ENCODE peak calls at places on chromosomes 7 and 10, in eight cellular contexts. One of them, this sample, is unnamed.

GRCh38 chr7:80771523-80771922 is 133.1 kb downstream of the CD36 start:
- DNase-seq in cardiac muscle cell: no peak
- DNase-seq in endothelial cell: no peak
- DNase-seq in stimulated activated CD8-positive, alpha-beta memory T cell treated with anti-CD3 and anti-CD28 coated beads, Interleukin-4, amount 100 ng/mL, for 24 hours: no peak
- DNase-seq in GM06990: no peak
- DNase-seq in COR-L47: peak
- DNase-seq in mucosa of gallbladder: no peak
- DNase-seq in H54: no peak
- DNase-seq in this sample: no peak

GRCh38 chr7:77811895-77812685 is 13.5 kb downstream of the PHTF2 start:
- DNase-seq in endothelial cell: no peak
- DNase-seq in H54: no peak
- DNase-seq in cardiac muscle cell: peak
- DNase-seq in GM06990: no peak
- DNase-seq in COR-L47: no peak
- DNase-seq in stimulated activated CD8-positive, alpha-beta memory T cell treated with anti-CD3 and anti-CD28 coated beads, Interleukin-4, amount 100 ng/mL, for 24 hours: no peak
- DNase-seq in mucosa of gallbladder: no peak
- DNase-seq in this sample: no peak

GRCh38 chr10:67925449-67926005 is 41.1 kb downstream of the SIRT1 start:
- DNase-seq in stimulated activated CD8-positive, alpha-beta memory T cell treated with anti-CD3 and anti-CD28 coated beads, Interleukin-4, amount 100 ng/mL, for 24 hours: no peak
- DNase-seq in mucosa of gallbladder: no peak
- DNase-seq in endothelial cell: no peak
- DNase-seq in H54: no peak
- DNase-seq in cardiac muscle cell: no peak
- DNase-seq in GM06990: no peak
- DNase-seq in COR-L47: no peak
- DNase-seq in this sample: no peak

GRCh38 chr10:86954681-86955500 is 2.5 kb downstream of the MMRN2 start:
- DNase-seq in H54: no peak
- DNase-seq in COR-L47: no peak
- DNase-seq in endothelial cell: no peak
- DNase-seq in mucosa of gallbladder: no peak
- DNase-seq in cardiac muscle cell: no peak
- DNase-seq in GM06990: no peak
- DNase-seq in stimulated activated CD8-positive, alpha-beta memory T cell treated with anti-CD3 and anti-CD28 coated beads, Interleukin-4, amount 100 ng/mL, for 24 hours: no peak
- DNase-seq in this sample: no peak

GRCh38 chr10:44416021-44416758 is 31.3 kb upstream of the CXCL12 start:
- DNase-seq in endothelial cell: no peak
- DNase-seq in cardiac muscle cell: peak
- DNase-seq in stimulated activated CD8-positive, alpha-beta memory T cell treated with anti-CD3 and anti-CD28 coated beads, Interleukin-4, amount 100 ng/mL, for 24 hours: no peak
- DNase-seq in mucosa of gallbladder: no peak
- DNase-seq in COR-L47: no peak
- DNase-seq in H54: no peak
- DNase-seq in GM06990: no peak
- DNase-seq in this sample: no peak

GRCh38 chr7:76394962-76395361 is 14.5 kb downstream of the SSC4D start:
- DNase-seq in endothelial cell: no peak
- DNase-seq in cardiac muscle cell: no peak
- DNase-seq in H54: no peak
- DNase-seq in stimulated activated CD8-positive, alpha-beta memory T cell treated with anti-CD3 and anti-CD28 coated beads, Interleukin-4, amount 100 ng/mL, for 24 hours: no peak
- DNase-seq in COR-L47: no peak
- DNase-seq in GM06990: no peak
- DNase-seq in mucosa of gallbladder: no peak
- DNase-seq in this sample: no peak

GRCh38 chr10:124006526-124006925 is 86.9 kb downstream of the CHST15 start:
- DNase-seq in H54: no peak
- DNase-seq in cardiac muscle cell: no peak
- DNase-seq in mucosa of gallbladder: no peak
- DNase-seq in COR-L47: no peak
- DNase-seq in GM06990: no peak
- DNase-seq in stimulated activated CD8-positive, alpha-beta memory T cell treated with anti-CD3 and anti-CD28 coated beads, Interleukin-4, amount 100 ng/mL, for 24 hours: no peak
- DNase-seq in endothelial cell: no peak
- DNase-seq in this sample: no peak

GRCh38 chr10:15558136-15558535 is 161.6 kb downstream of the ITGA8 start:
- DNase-seq in endothelial cell: no peak
- DNase-seq in stimulated activated CD8-positive, alpha-beta memory T cell treated with anti-CD3 and anti-CD28 coated beads, Interleukin-4, amount 100 ng/mL, for 24 hours: no peak
- DNase-seq in GM06990: no peak
- DNase-seq in H54: no peak
- DNase-seq in COR-L47: no peak
- DNase-seq in mucosa of gallbladder: no peak
- DNase-seq in cardiac muscle cell: peak
- DNase-seq in this sample: no peak

GRCh38 chr7:20190588-20190987 is 26.6 kb downstream of the MACC1 start:
- DNase-seq in H54: no peak
- DNase-seq in endothelial cell: no peak
- DNase-seq in cardiac muscle cell: peak
- DNase-seq in stimulated activated CD8-positive, alpha-beta memory T cell treated with anti-CD3 and anti-CD28 coated beads, Interleukin-4, amount 100 ng/mL, for 24 hours: no peak
- DNase-seq in mucosa of gallbladder: no peak
- DNase-seq in GM06990: no peak
- DNase-seq in COR-L47: no peak
- DNase-seq in this sample: no peak

GRCh38 chr7:26090927-26091519 is 61.0 kb upstream of the NFE2L3 start:
- DNase-seq in COR-L47: peak
- DNase-seq in GM06990: no peak
- DNase-seq in cardiac muscle cell: peak
- DNase-seq in H54: peak
- DNase-seq in mucosa of gallbladder: no peak
- DNase-seq in endothelial cell: no peak
- DNase-seq in stimulated activated CD8-positive, alpha-beta memory T cell treated with anti-CD3 and anti-CD28 coated beads, Interleukin-4, amount 100 ng/mL, for 24 hours: no peak
- DNase-seq in this sample: peak

GRCh38 chr10:124546957-124547650 is 85.5 kb downstream of the LHPP start:
- DNase-seq in stimulated activated CD8-positive, alpha-beta memory T cell treated with anti-CD3 and anti-CD28 coated beads, Interleukin-4, amount 100 ng/mL, for 24 hours: no peak
- DNase-seq in endothelial cell: no peak
- DNase-seq in GM06990: no peak
- DNase-seq in H54: no peak
- DNase-seq in COR-L47: no peak
- DNase-seq in mucosa of gallbladder: no peak
- DNase-seq in cardiac muscle cell: no peak
- DNase-seq in this sample: no peak

GRCh38 chr7:87918740-87919139 is 15.3 kb upstream of the ADAM22 start:
- DNase-seq in H54: no peak
- DNase-seq in endothelial cell: no peak
- DNase-seq in COR-L47: no peak
- DNase-seq in mucosa of gallbladder: no peak
- DNase-seq in cardiac muscle cell: no peak
- DNase-seq in GM06990: no peak
- DNase-seq in stimulated activated CD8-positive, alpha-beta memory T cell treated with anti-CD3 and anti-CD28 coated beads, Interleukin-4, amount 100 ng/mL, for 24 hours: no peak
- DNase-seq in this sample: no peak

GRCh38 chr7:157846281-157846680 is 509.5 kb downstream of the DNAJB6 start:
- DNase-seq in GM06990: no peak
- DNase-seq in H54: no peak
- DNase-seq in cardiac muscle cell: no peak
- DNase-seq in stimulated activated CD8-positive, alpha-beta memory T cell treated with anti-CD3 and anti-CD28 coated beads, Interleukin-4, amount 100 ng/mL, for 24 hours: no peak
- DNase-seq in COR-L47: no peak
- DNase-seq in mucosa of gallbladder: no peak
- DNase-seq in endothelial cell: no peak
- DNase-seq in this sample: no peak

GRCh38 chr7:44646176-44646920 is 39.9 kb downstream of the OGDH start:
- DNase-seq in H54: no peak
- DNase-seq in COR-L47: no peak
- DNase-seq in endothelial cell: no peak
- DNase-seq in stimulated activated CD8-positive, alpha-beta memory T cell treated with anti-CD3 and anti-CD28 coated beads, Interleukin-4, amount 100 ng/mL, for 24 hours: no peak
- DNase-seq in cardiac muscle cell: no peak
- DNase-seq in mucosa of gallbladder: no peak
- DNase-seq in GM06990: no peak
- DNase-seq in this sample: no peak

GRCh38 chr10:131641231-131641630 is 259.6 kb upstream of the PPP2R2D start:
- DNase-seq in cardiac muscle cell: no peak
- DNase-seq in mucosa of gallbladder: peak
- DNase-seq in COR-L47: no peak
- DNase-seq in endothelial cell: no peak
- DNase-seq in H54: no peak
- DNase-seq in GM06990: peak
- DNase-seq in stimulated activated CD8-positive, alpha-beta memory T cell treated with anti-CD3 and anti-CD28 coated beads, Interleukin-4, amount 100 ng/mL, for 24 hours: no peak
- DNase-seq in this sample: no peak

GRCh38 chr7:151941009-151941408 is 15.2 kb upstream of the GALNTL5 start:
- DNase-seq in mucosa of gallbladder: no peak
- DNase-seq in endothelial cell: no peak
- DNase-seq in stimulated activated CD8-positive, alpha-beta memory T cell treated with anti-CD3 and anti-CD28 coated beads, Interleukin-4, amount 100 ng/mL, for 24 hours: no peak
- DNase-seq in H54: no peak
- DNase-seq in COR-L47: no peak
- DNase-seq in GM06990: no peak
- DNase-seq in cardiac muscle cell: no peak
- DNase-seq in this sample: no peak

GRCh38 chr7:84017653-84018052 is 176.9 kb downstream of the SEMA3A start:
- DNase-seq in H54: no peak
- DNase-seq in GM06990: no peak
- DNase-seq in endothelial cell: no peak
- DNase-seq in mucosa of gallbladder: no peak
- DNase-seq in cardiac muscle cell: no peak
- DNase-seq in COR-L47: no peak
- DNase-seq in stimulated activated CD8-positive, alpha-beta memory T cell treated with anti-CD3 and anti-CD28 coated beads, Interleukin-4, amount 100 ng/mL, for 24 hours: no peak
- DNase-seq in this sample: no peak

GRCh38 chr7:83478601-83479000 is 170.3 kb downstream of the SEMA3E start:
- DNase-seq in COR-L47: no peak
- DNase-seq in GM06990: no peak
- DNase-seq in H54: no peak
- DNase-seq in stimulated activated CD8-positive, alpha-beta memory T cell treated with anti-CD3 and anti-CD28 coated beads, Interleukin-4, amount 100 ng/mL, for 24 hours: no peak
- DNase-seq in mucosa of gallbladder: no peak
- DNase-seq in cardiac muscle cell: no peak
- DNase-seq in endothelial cell: no peak
- DNase-seq in this sample: no peak

This sample was measured in HCT116.